ENCODE peak calls at places on chromosome X, in ten cellular contexts. H, P, B, Q, V, D, T, U, F and E are unnamed samples.
A peak's percentile ranks its signal among the peaks of the same experiment; 100 is the strongest.

GRCh38 chrX:37825225-37825842 is 22.0 kb downstream of the DYNLT3 start:
- DNase-seq in F (no peak), U (peak; percentile 58), D (no peak), B (no peak), H (peak; percentile 10), V (peak; percentile 7), Q (peak; percentile 46), P (peak; percentile 29), T (no peak), E (peak; percentile 52)

GRCh38 chrX:131288738-131289511 is at the start of gene IGSF1:
- DNase-seq in Q (no peak), P (peak; percentile 30), B (peak; percentile 54), F (peak; percentile 53), D (no peak), H (no peak), U (peak; percentile 20), V (no peak), T (peak; percentile 19), E (no peak)

GRCh38 chrX:30577362-30577961 is at the start of gene TASL:
- DNase-seq in T (no peak), Q (no peak), P (no peak), V (peak; percentile 46), D (no peak), F (no peak), H (no peak), B (no peak), U (peak; percentile 23), E (no peak)

GRCh38 chrX:41333744-41333993 is 293 bp upstream of the DDX3X start:
- DNase-seq in Q (peak; percentile 71), P (peak; percentile 89), B (peak; percentile 85), T (no peak), F (no peak), V (peak; percentile 74), D (peak; percentile 63), U (no peak), H (peak; percentile 64), E (no peak)

GRCh38 chrX:140346711-140347110 is 158.2 kb downstream of the SOX3 start:
- DNase-seq in U (no peak), V (no peak), B (no peak), T (no peak), H (no peak), D (no peak), P (no peak), F (no peak), Q (no peak), E (no peak)

GRCh38 chrX:12548746-12549145 is 242.5 kb upstream of the PRPS2 start:
- DNase-seq in B (no peak), P (peak; percentile 65), T (no peak), U (no peak), Q (no peak), F (no peak), V (peak; percentile 5), D (no peak), H (no peak), E (peak; percentile 41)

GRCh38 chrX:41922694-41923171 is 621 bp downstream of the CASK start:
- DNase-seq in P (peak; percentile 85), H (peak; percentile 17), F (peak; percentile 26), Q (peak; percentile 27), U (peak; percentile 21), T (peak; percentile 33), B (no peak), D (no peak), V (no peak), E (peak; percentile 40)

GRCh38 chrX:23931149-23931604 is 23.4 kb downstream of the CXorf58 start:
- DNase-seq in U (no peak), V (no peak), H (no peak), Q (no peak), P (no peak), B (no peak), F (no peak), T (no peak), D (no peak), E (no peak)

GRCh38 chrX:148290937-148291336 is 209.5 kb upstream of the AFF2 start:
- DNase-seq in D (no peak), V (no peak), T (no peak), U (no peak), F (no peak), B (no peak), H (no peak), P (no peak), Q (no peak), E (no peak)

GRCh38 chrX:45515262-45516215 is 314.9 kb upstream of the DIPK2B start:
- DNase-seq in D (peak; percentile 93), P (peak; percentile 67), B (peak; percentile 64), F (no peak), U (peak; percentile 43), T (peak; percentile 15), H (peak; percentile 56), V (peak; percentile 12), Q (peak; percentile 83), E (peak; percentile 63)

GRCh38 chrX:118523920-118524319 is 28.3 kb downstream of the DOCK11 start:
- DNase-seq in T (no peak), D (no peak), Q (no peak), F (no peak), P (no peak), B (no peak), U (no peak), V (no peak), H (no peak), E (no peak)

GRCh38 chrX:45850775-45851433 is 650.2 kb upstream of the DIPK2B start:
- DNase-seq in Q (peak; percentile 28), V (peak; percentile 13), H (peak; percentile 15), T (no peak), F (peak; percentile 21), P (no peak), D (no peak), U (peak; percentile 25), B (no peak), E (peak; percentile 36)

GRCh38 chrX:38189431-38190128 is 31.1 kb downstream of the SRPX start:
- DNase-seq in P (no peak), V (no peak), Q (no peak), F (no peak), D (no peak), B (no peak), U (no peak), T (no peak), H (no peak), E (no peak)

GRCh38 chrX:116806288-116806802 is 343.6 kb upstream of the CT83 start:
- DNase-seq in T (no peak), Q (no peak), U (no peak), V (no peak), B (no peak), P (no peak), H (no peak), F (no peak), D (no peak), E (no peak)

GRCh38 chrX:126552313-126553022 is at the start of gene DCAF12L1:
- DNase-seq in Q (no peak), B (no peak), T (peak; percentile 9), D (no peak), P (no peak), F (no peak), H (no peak), U (no peak), V (no peak), E (no peak)

DNA sequence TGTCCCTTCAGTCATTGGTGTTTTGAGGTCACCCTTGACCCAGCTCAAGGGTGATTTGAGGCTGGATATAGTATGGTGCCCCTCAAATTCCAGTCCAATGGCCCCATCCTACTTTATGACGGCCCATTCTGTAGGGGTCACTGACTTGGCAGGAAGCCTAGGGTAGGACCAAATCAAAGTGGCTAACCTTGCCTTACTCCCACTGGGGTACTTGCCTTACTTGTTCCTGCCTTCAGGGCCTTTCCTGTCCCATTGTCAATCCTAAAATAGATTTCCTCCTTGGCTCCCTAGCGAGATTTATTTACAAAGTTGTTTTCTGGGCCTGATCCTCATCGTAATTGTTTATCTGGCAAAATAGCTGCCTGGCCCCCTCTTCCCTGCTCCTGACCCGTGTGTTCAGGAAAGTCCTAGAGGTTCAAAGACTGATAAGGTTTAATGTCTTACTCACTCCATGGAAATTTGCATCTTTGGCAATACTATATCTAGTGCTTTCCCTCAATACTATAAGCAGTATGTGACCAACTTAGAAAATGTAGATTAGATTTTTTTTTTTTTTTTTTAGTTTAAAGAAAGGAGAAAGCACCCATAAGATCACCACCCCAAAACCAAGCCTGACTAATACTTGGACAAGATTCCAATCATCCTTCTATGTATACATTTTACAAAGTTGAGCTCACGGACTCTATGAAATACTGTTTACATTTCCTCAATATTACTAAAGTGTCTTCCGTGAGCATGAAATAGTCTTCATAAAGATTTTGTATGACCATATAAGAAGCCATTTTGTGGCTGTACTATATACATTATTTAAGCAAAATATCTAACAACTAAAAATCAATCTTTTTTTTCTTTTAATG is 44.8 kb downstream of the MSN start:
- DNase-seq in D (no peak), Q (no peak), H (no peak), T (no peak), V (no peak), B (no peak), P (no peak), U (no peak), F (no peak), E (no peak)
- TF ChIP-seq CTCF in D (no peak), Q (no peak), H (no peak), T (no peak), V (no peak), B (no peak), P (no peak), U (no peak), F (no peak), E (no peak)

GRCh38 chrX:88613338-88613737 is 133.7 kb upstream of the CPXCR1 start:
- DNase-seq in H (no peak), P (no peak), U (no peak), V (no peak), D (no peak), T (no peak), Q (no peak), F (no peak), B (no peak), E (no peak)
- TF ChIP-seq CTCF in H (no peak), P (peak; percentile 35), U (no peak), V (no peak), D (peak; percentile 27), T (no peak), Q (no peak), F (peak; percentile 53), B (no peak), E (no peak)

DNA sequence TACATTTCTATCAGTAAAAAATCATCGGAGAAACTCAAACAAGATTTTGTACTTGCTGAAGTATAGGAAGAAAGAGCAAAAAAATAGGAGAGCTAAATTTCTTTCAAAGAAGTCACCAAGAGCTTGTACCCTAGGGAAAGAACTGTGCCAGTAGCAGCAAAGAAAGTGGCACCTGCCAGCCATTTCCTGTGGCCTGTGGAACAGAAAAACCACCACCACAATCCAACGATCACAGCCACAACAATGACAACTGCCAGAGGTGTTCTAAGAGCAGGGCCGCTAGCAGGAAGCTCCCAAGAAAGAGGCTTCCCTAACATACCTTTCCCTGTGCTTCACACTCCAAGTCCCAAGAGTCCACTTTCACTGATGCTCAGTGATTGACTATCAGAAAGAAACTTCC is 266.1 kb upstream of the GPC4 start:
- DNase-seq in H (no peak), F (no peak), T (no peak), Q (no peak), B (no peak), P (no peak), U (no peak), D (no peak), V (no peak), E (no peak)
- TF ChIP-seq CTCF in H (no peak), F (no peak), T (no peak), Q (no peak), B (no peak), P (no peak), U (no peak), D (no peak), V (no peak), E (no peak)

DNA sequence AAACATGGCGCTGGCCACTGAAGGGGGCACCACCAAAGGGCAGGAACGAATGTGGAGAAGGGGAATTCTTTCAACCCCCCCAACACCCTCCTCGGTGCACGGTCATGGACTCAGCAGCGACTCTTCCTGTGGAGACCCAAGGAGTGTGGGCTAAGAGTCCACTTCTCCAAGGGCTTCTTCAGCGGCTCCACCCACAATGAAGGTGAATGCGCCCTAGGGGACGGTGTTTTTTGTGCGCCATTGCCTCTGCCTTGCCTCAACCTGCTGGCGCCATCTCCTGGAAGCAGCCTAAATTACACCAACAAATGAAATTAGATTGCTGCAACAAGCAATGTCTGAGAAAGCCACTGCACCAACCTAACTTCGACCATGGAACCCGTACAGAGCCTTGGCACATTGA is 169.2 kb upstream of the MAGEB18 start:
- DNase-seq in B (no peak), T (no peak), P (no peak), U (no peak), Q (no peak), F (no peak), V (peak; percentile 1), D (no peak), H (no peak), E (peak; percentile 26)
- TF ChIP-seq CTCF in B (peak; percentile 33), T (no peak), P (no peak), U (no peak), Q (no peak), F (peak; percentile 22), V (no peak), D (no peak), H (no peak), E (peak; percentile 23)